ENCODE peak calls at places on chromosomes 1 and 21, in eight cellular contexts. P, F, O, A, Z, X, D and L are unnamed samples.

GRCh38 chr1:3242408-3243270 is 173.6 kb downstream of the PRDM16 start:
- DNase-seq in P (no peak), F (no peak), O (no peak), A (no peak), Z (no peak), X (no peak), D (no peak), L (no peak)

GRCh38 chr1:70311369-70311768 is 43.2 kb downstream of the ANKRD13C start:
- DNase-seq in P (no peak), F (no peak), O (no peak), A (no peak), Z (no peak), X (no peak), D (no peak), L (no peak)

GRCh38 chr1:40739455-40740008 is 44.1 kb upstream of the KCNQ4 start:
- DNase-seq in P (no peak), F (no peak), O (no peak), A (no peak), Z (no peak), X (no peak), D (no peak), L (no peak)

GRCh38 chr1:15401391-15402055 is 8.2 kb upstream of the EFHD2 start:
- DNase-seq in P (no peak), F (no peak), O (no peak), A (no peak), Z (no peak), X (no peak), D (no peak), L (no peak)

GRCh38 chr1:82486969-82487368 is 686.2 kb downstream of the ADGRL2 start:
- DNase-seq in P (no peak), F (no peak), O (no peak), A (no peak), Z (no peak), X (no peak), D (no peak), L (no peak)

GRCh38 chr1:84355556-84355955 is 42.7 kb upstream of the DNASE2B start:
- DNase-seq in P (no peak), F (no peak), O (no peak), A (no peak), Z (no peak), X (no peak), D (no peak), L (no peak)

GRCh38 chr1:244865028-244865371 is 657 bp upstream of the HNRNPU start:
- DNase-seq in P (no peak), F (peak), O (peak), A (peak), Z (peak), X (peak), D (no peak), L (peak)

GRCh38 chr21:15804247-15804985 is 74.6 kb downstream of the USP25 start:
- DNase-seq in P (no peak), F (peak), O (no peak), A (no peak), Z (no peak), X (no peak), D (no peak), L (no peak)

GRCh38 chr1:21069549-21069948 is 107.1 kb downstream of the EIF4G3 start:
- DNase-seq in P (no peak), F (no peak), O (no peak), A (no peak), Z (no peak), X (no peak), D (no peak), L (no peak)